ENCODE peak calls at places on chromosomes 2 and 18, in ten cellular contexts. One of them, this sample, is unnamed.
A peak's percentile ranks its signal among the peaks of the same experiment; 100 is the strongest.

GRCh38 chr2:65300134-65300771 is 72.6 kb downstream of the ACTR2 start:
- DNase-seq in A549: no peak
- DNase-seq in dorsolateral prefrontal cortex: peak; percentile 74
- DNase-seq in thyroid gland: peak; percentile 29
- DNase-seq in small intestine: no peak
- DNase-seq in HCT116: no peak
- DNase-seq in tibial artery: peak; percentile 91
- DNase-seq in CD8-positive, alpha-beta memory T cell: no peak
- DNase-seq in cardiac muscle cell: no peak
- DNase-seq in thoracic aorta: peak; percentile 65
- DNase-seq in this sample: no peak

GRCh38 chr2:199819746-199820145 is 31.2 kb downstream of the FTCDNL1 start:
- DNase-seq in A549: no peak
- DNase-seq in dorsolateral prefrontal cortex: no peak
- DNase-seq in thyroid gland: no peak
- DNase-seq in small intestine: no peak
- DNase-seq in HCT116: no peak
- DNase-seq in tibial artery: no peak
- DNase-seq in CD8-positive, alpha-beta memory T cell: no peak
- DNase-seq in cardiac muscle cell: no peak
- DNase-seq in thoracic aorta: no peak
- DNase-seq in this sample: no peak

GRCh38 chr2:221285156-221285555 is 286.9 kb downstream of the EPHA4 start:
- DNase-seq in A549: no peak
- DNase-seq in dorsolateral prefrontal cortex: no peak
- DNase-seq in thyroid gland: no peak
- DNase-seq in small intestine: no peak
- DNase-seq in HCT116: no peak
- DNase-seq in tibial artery: no peak
- DNase-seq in CD8-positive, alpha-beta memory T cell: no peak
- DNase-seq in cardiac muscle cell: no peak
- DNase-seq in thoracic aorta: no peak
- DNase-seq in this sample: no peak

GRCh38 chr18:65587491-65587890 is 163.3 kb upstream of the CDH7 start:
- DNase-seq in A549: no peak
- DNase-seq in dorsolateral prefrontal cortex: no peak
- DNase-seq in thyroid gland: no peak
- DNase-seq in small intestine: no peak
- DNase-seq in HCT116: no peak
- DNase-seq in tibial artery: no peak
- DNase-seq in CD8-positive, alpha-beta memory T cell: no peak
- DNase-seq in cardiac muscle cell: no peak
- DNase-seq in thoracic aorta: no peak
- DNase-seq in this sample: no peak

GRCh38 chr18:32469190-32469611 is 1.5 kb downstream of the GAREM1 start:
- DNase-seq in A549: peak; percentile 12
- DNase-seq in dorsolateral prefrontal cortex: peak; percentile 59
- DNase-seq in thyroid gland: peak; percentile 54
- DNase-seq in small intestine: peak; percentile 63
- DNase-seq in HCT116: peak; percentile 19
- DNase-seq in tibial artery: peak; percentile 76
- DNase-seq in CD8-positive, alpha-beta memory T cell: no peak
- DNase-seq in cardiac muscle cell: peak; percentile 62
- DNase-seq in thoracic aorta: no peak
- DNase-seq in this sample: no peak

GRCh38 chr2:235996419-235996818 is 171.8 kb downstream of the GBX2 start:
- DNase-seq in A549: no peak
- DNase-seq in dorsolateral prefrontal cortex: no peak
- DNase-seq in thyroid gland: no peak
- DNase-seq in small intestine: no peak
- DNase-seq in HCT116: no peak
- DNase-seq in tibial artery: no peak
- DNase-seq in CD8-positive, alpha-beta memory T cell: no peak
- DNase-seq in cardiac muscle cell: no peak
- DNase-seq in thoracic aorta: no peak
- DNase-seq in this sample: no peak

GRCh38 chr18:33372442-33372841 is 68.1 kb downstream of the CCDC178 start:
- DNase-seq in A549: no peak
- DNase-seq in dorsolateral prefrontal cortex: no peak
- DNase-seq in thyroid gland: no peak
- DNase-seq in small intestine: no peak
- DNase-seq in HCT116: no peak
- DNase-seq in tibial artery: no peak
- DNase-seq in CD8-positive, alpha-beta memory T cell: no peak
- DNase-seq in cardiac muscle cell: no peak
- DNase-seq in thoracic aorta: no peak
- DNase-seq in this sample: no peak

GRCh38 chr2:42938671-42939370 is 146.4 kb upstream of the HAAO start:
- DNase-seq in A549: no peak
- DNase-seq in dorsolateral prefrontal cortex: no peak
- DNase-seq in thyroid gland: no peak
- DNase-seq in small intestine: no peak
- DNase-seq in HCT116: no peak
- DNase-seq in tibial artery: no peak
- DNase-seq in CD8-positive, alpha-beta memory T cell: no peak
- DNase-seq in cardiac muscle cell: no peak
- DNase-seq in thoracic aorta: no peak
- DNase-seq in this sample: no peak

GRCh38 chr2:170361359-170361936 is 183.5 kb downstream of the MYO3B start:
- DNase-seq in A549: peak; percentile 17
- DNase-seq in dorsolateral prefrontal cortex: no peak
- DNase-seq in thyroid gland: peak; percentile 43
- DNase-seq in small intestine: no peak
- DNase-seq in HCT116: peak; percentile 47
- DNase-seq in tibial artery: no peak
- DNase-seq in CD8-positive, alpha-beta memory T cell: peak; percentile 5
- DNase-seq in cardiac muscle cell: peak; percentile 67
- DNase-seq in thoracic aorta: no peak
- DNase-seq in this sample: no peak

GRCh38 chr18:80253871-80254492 is 6.7 kb upstream of the PARD6G start:
- DNase-seq in A549: no peak
- DNase-seq in dorsolateral prefrontal cortex: no peak
- DNase-seq in thyroid gland: no peak
- DNase-seq in small intestine: no peak
- DNase-seq in HCT116: peak; percentile 23
- DNase-seq in tibial artery: no peak
- DNase-seq in CD8-positive, alpha-beta memory T cell: peak; percentile 23
- DNase-seq in cardiac muscle cell: no peak
- DNase-seq in thoracic aorta: no peak
- DNase-seq in this sample: no peak

GRCh38 chr2:128028668-128029054 is 802 bp upstream of the SAP130 start:
- DNase-seq in A549: no peak
- DNase-seq in dorsolateral prefrontal cortex: no peak
- DNase-seq in thyroid gland: no peak
- DNase-seq in small intestine: peak; percentile 16
- DNase-seq in HCT116: no peak
- DNase-seq in tibial artery: no peak
- DNase-seq in CD8-positive, alpha-beta memory T cell: no peak
- DNase-seq in cardiac muscle cell: no peak
- DNase-seq in thoracic aorta: no peak
- DNase-seq in this sample: no peak
- H3K27ac ChIP-seq in A549: peak overlapping the region; percentile 96
- H3K27ac ChIP-seq in dorsolateral prefrontal cortex: peak overlapping the region; percentile 12
- H3K27ac ChIP-seq in thyroid gland: peak overlapping the region; percentile 95
- H3K27ac ChIP-seq in small intestine: peak overlapping the region; percentile 87
- H3K27ac ChIP-seq in HCT116: no peak overlapping the region
- H3K27ac ChIP-seq in tibial artery: peak overlapping the region; percentile 91
- H3K27ac ChIP-seq in CD8-positive, alpha-beta memory T cell: peak overlapping the region; percentile 79
- H3K27ac ChIP-seq in cardiac muscle cell: peak overlapping the region; percentile 80
- H3K27ac ChIP-seq in thoracic aorta: peak overlapping the region; percentile 92
- H3K27ac ChIP-seq in this sample: peak overlapping the region; percentile 84

DNA sequence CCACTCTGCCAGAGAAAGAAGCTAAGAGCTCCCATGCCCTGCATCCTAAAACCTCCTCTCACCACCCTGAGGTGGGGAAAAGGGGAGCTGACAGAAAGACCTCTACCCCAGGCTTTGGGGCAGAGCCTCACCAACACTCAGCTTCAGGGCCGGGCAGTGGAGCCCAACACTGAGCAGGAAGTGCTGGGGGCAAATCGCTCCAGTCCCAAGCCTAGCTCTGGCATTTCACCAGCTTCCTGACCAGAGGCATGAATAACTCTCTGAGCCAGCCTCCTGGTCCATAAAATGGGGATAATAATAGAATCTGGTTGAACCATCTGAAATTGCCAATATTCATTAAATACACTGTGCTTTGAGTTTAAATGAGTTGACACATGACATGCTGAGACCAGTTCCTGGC is 153.6 kb downstream of the TNS1 start:
- DNase-seq in A549: no peak
- DNase-seq in dorsolateral prefrontal cortex: no peak
- DNase-seq in thyroid gland: no peak
- DNase-seq in small intestine: no peak
- DNase-seq in HCT116: no peak
- DNase-seq in tibial artery: no peak
- DNase-seq in CD8-positive, alpha-beta memory T cell: no peak
- DNase-seq in cardiac muscle cell: no peak
- DNase-seq in thoracic aorta: no peak
- DNase-seq in this sample: no peak
- H3K27ac ChIP-seq in A549: no peak overlapping the region
- H3K27ac ChIP-seq in dorsolateral prefrontal cortex: no peak overlapping the region
- H3K27ac ChIP-seq in thyroid gland: no peak overlapping the region
- H3K27ac ChIP-seq in small intestine: no peak overlapping the region
- H3K27ac ChIP-seq in HCT116: no peak overlapping the region
- H3K27ac ChIP-seq in tibial artery: peak overlapping the region; percentile 59
- H3K27ac ChIP-seq in CD8-positive, alpha-beta memory T cell: no peak overlapping the region
- H3K27ac ChIP-seq in cardiac muscle cell: no peak overlapping the region
- H3K27ac ChIP-seq in thoracic aorta: peak overlapping the region; percentile 88
- H3K27ac ChIP-seq in this sample: no peak overlapping the region

GRCh38 chr2:216414772-216415319 is 2.6 kb downstream of the SMARCAL1 start:
- DNase-seq in A549: no peak
- DNase-seq in dorsolateral prefrontal cortex: no peak
- DNase-seq in thyroid gland: no peak
- DNase-seq in small intestine: no peak
- DNase-seq in HCT116: no peak
- DNase-seq in tibial artery: no peak
- DNase-seq in CD8-positive, alpha-beta memory T cell: no peak
- DNase-seq in cardiac muscle cell: no peak
- DNase-seq in thoracic aorta: no peak
- DNase-seq in this sample: no peak

GRCh38 chr2:216413882-216414281 is 1.6 kb downstream of the SMARCAL1 start:
- DNase-seq in A549: no peak
- DNase-seq in dorsolateral prefrontal cortex: no peak
- DNase-seq in thyroid gland: no peak
- DNase-seq in small intestine: no peak
- DNase-seq in HCT116: no peak
- DNase-seq in tibial artery: no peak
- DNase-seq in CD8-positive, alpha-beta memory T cell: no peak
- DNase-seq in cardiac muscle cell: no peak
- DNase-seq in thoracic aorta: no peak
- DNase-seq in this sample: no peak

GRCh38 chr2:216412022-216412999 is at the start of gene SMARCAL1:
- DNase-seq in A549: peak; percentile 86
- DNase-seq in dorsolateral prefrontal cortex: peak; percentile 99
- DNase-seq in thyroid gland: peak; percentile 99
- DNase-seq in small intestine: peak; percentile 99
- DNase-seq in HCT116: peak; percentile 94
- DNase-seq in tibial artery: peak; percentile 99
- DNase-seq in CD8-positive, alpha-beta memory T cell: peak; percentile 98
- DNase-seq in cardiac muscle cell: peak; percentile 99
- DNase-seq in thoracic aorta: peak; percentile 98
- DNase-seq in this sample: peak; percentile 84

DNA sequence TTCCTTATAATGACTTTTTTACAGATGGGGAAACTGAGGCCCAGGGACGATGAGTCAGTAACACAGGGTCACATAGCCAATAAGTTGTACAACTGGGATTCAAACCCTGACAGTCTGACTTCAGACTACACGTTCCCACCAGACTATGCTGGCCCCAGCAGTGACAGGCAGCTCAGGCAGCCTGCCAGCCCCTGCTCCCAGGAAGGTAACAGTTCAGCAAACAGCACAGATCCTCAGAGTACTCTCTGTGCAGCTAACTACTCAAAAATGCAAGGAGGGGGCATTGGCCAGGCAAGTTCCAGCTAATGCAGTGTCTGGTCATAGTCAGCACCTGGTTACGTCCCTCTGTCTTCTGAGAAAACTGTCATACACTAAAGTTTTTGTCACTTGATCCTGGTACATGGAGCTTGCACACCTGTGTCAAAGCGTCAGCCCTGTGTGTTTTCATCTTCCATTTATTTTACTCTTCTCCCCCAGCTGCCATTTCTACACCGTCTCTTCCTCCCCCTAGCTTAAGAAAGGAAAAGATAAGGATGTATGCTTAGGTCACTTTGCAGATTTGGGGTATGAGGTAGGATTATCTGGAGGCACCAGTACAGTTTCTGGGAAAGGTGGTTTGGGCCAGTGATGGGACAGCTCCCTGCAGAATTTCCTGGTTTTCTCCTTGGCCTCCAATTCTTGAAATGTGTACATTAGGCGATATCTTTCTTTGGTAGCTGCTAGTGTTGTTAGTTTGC is 4.5 kb downstream of the SMARCAL1 start:
- DNase-seq in A549: no peak
- DNase-seq in dorsolateral prefrontal cortex: no peak
- DNase-seq in thyroid gland: peak; percentile 86
- DNase-seq in small intestine: no peak
- DNase-seq in HCT116: no peak
- DNase-seq in tibial artery: no peak
- DNase-seq in CD8-positive, alpha-beta memory T cell: no peak
- DNase-seq in cardiac muscle cell: no peak
- DNase-seq in thoracic aorta: no peak
- DNase-seq in this sample: no peak
- H3K27ac ChIP-seq in A549: no peak overlapping the region
- H3K27ac ChIP-seq in dorsolateral prefrontal cortex: no peak overlapping the region
- H3K27ac ChIP-seq in thyroid gland: no peak overlapping the region
- H3K27ac ChIP-seq in small intestine: no peak overlapping the region
- H3K27ac ChIP-seq in HCT116: no peak overlapping the region
- H3K27ac ChIP-seq in tibial artery: no peak overlapping the region
- H3K27ac ChIP-seq in CD8-positive, alpha-beta memory T cell: no peak overlapping the region
- H3K27ac ChIP-seq in cardiac muscle cell: no peak overlapping the region
- H3K27ac ChIP-seq in thoracic aorta: no peak overlapping the region
- H3K27ac ChIP-seq in this sample: no peak overlapping the region

GRCh38 chr2:164523726-164524125 is 97.6 kb downstream of the GRB14 start:
- DNase-seq in A549: no peak
- DNase-seq in dorsolateral prefrontal cortex: no peak
- DNase-seq in thyroid gland: no peak
- DNase-seq in small intestine: no peak
- DNase-seq in HCT116: no peak
- DNase-seq in tibial artery: no peak
- DNase-seq in CD8-positive, alpha-beta memory T cell: no peak
- DNase-seq in cardiac muscle cell: peak; percentile 32
- DNase-seq in thoracic aorta: no peak
- DNase-seq in this sample: no peak
- H3K27ac ChIP-seq in A549: peak overlapping the region; percentile 5
- H3K27ac ChIP-seq in dorsolateral prefrontal cortex: no peak overlapping the region
- H3K27ac ChIP-seq in thyroid gland: no peak overlapping the region
- H3K27ac ChIP-seq in small intestine: no peak overlapping the region
- H3K27ac ChIP-seq in HCT116: no peak overlapping the region
- H3K27ac ChIP-seq in tibial artery: no peak overlapping the region
- H3K27ac ChIP-seq in CD8-positive, alpha-beta memory T cell: no peak overlapping the region
- H3K27ac ChIP-seq in cardiac muscle cell: peak overlapping the region; percentile 35
- H3K27ac ChIP-seq in thoracic aorta: no peak overlapping the region
- H3K27ac ChIP-seq in this sample: no peak overlapping the region